ENCODE peak calls at places on chromosomes 2 and 18, in seven cellular contexts. F is right atrium auricular region, D is sigmoid colon, Z is GM23338, R is ovary, V is mesendoderm, K is small intestine. Y is an unnamed sample.

GRCh38 chr2:73762571-73762970 is 17.3 kb downstream of the DUSP11 start:
- DNase-seq in F (no peak), D (no peak), Z (no peak), R (no peak), V (peak; percentile 27), K (no peak), Y (no peak)

GRCh38 chr2:65489269-65489668 is 56.9 kb upstream of the SPRED2 start:
- DNase-seq in F (no peak), D (no peak), Z (no peak), R (no peak), V (no peak), K (peak; percentile 46), Y (no peak)

GRCh38 chr2:159010340-159010739 is 41.9 kb downstream of the TANC1 start:
- DNase-seq in F (no peak), D (no peak), Z (no peak), R (no peak), V (peak; percentile 24), K (no peak), Y (no peak)

GRCh38 chr2:7014201-7014640 is 97.0 kb downstream of the RNF144A start:
- DNase-seq in F (no peak), D (no peak), Z (peak; percentile 54), R (no peak), V (peak; percentile 44), K (peak; percentile 20), Y (peak; percentile 27)

GRCh38 chr2:234548720-234549420 is 52.0 kb upstream of the ARL4C start:
- DNase-seq in F (no peak), D (peak; percentile 70), Z (peak; percentile 84), R (no peak), V (peak; percentile 71), K (no peak), Y (no peak)

GRCh38 chr2:241974851-241975592 is 105.5 kb downstream of the RTP5 start:
- DNase-seq in F (no peak), D (no peak), Z (no peak), R (no peak), V (no peak), K (no peak), Y (no peak)

GRCh38 chr2:239266436-239266770 is 134.4 kb downstream of the HDAC4 start:
- DNase-seq in F (no peak), D (no peak), Z (no peak), R (no peak), V (no peak), K (peak; percentile 73), Y (no peak)

GRCh38 chr2:1740714-1741584 is 3.4 kb downstream of the PXDN start:
- DNase-seq in F (peak; percentile 55), D (peak; percentile 62), Z (no peak), R (peak; percentile 18), V (no peak), K (no peak), Y (no peak)

GRCh38 chr2:105858868-105859693 is 114.4 kb downstream of the NCK2 start:
- DNase-seq in F (no peak), D (no peak), Z (no peak), R (no peak), V (no peak), K (no peak), Y (no peak)

GRCh38 chr2:113124181-113124961 is 3.0 kb upstream of the IL1RN start:
- DNase-seq in F (peak; percentile 55), D (no peak), Z (no peak), R (no peak), V (no peak), K (peak; percentile 37), Y (no peak)

GRCh38 chr2:48738806-48739205 is 16.7 kb downstream of the LHCGR start:
- DNase-seq in F (no peak), D (no peak), Z (no peak), R (no peak), V (no peak), K (no peak), Y (no peak)

GRCh38 chr2:11923935-11924334 is 177.5 kb downstream of the LPIN1 start:
- DNase-seq in F (no peak), D (no peak), Z (no peak), R (no peak), V (no peak), K (no peak), Y (no peak)

GRCh38 chr2:203014456-203015199 is at the start of gene NBEAL1:
- DNase-seq in F (peak; percentile 99), D (peak; percentile 99), Z (peak; percentile 98), R (peak; percentile 99), V (peak; percentile 99), K (peak; percentile 98), Y (peak; percentile 88)

GRCh38 chr18:12657849-12658829 is at the start of gene SPIRE1:
- DNase-seq in F (peak; percentile 68), D (peak; percentile 86), Z (peak; percentile 82), R (peak; percentile 71), V (peak; percentile 76), K (peak; percentile 66), Y (no peak)

DNA sequence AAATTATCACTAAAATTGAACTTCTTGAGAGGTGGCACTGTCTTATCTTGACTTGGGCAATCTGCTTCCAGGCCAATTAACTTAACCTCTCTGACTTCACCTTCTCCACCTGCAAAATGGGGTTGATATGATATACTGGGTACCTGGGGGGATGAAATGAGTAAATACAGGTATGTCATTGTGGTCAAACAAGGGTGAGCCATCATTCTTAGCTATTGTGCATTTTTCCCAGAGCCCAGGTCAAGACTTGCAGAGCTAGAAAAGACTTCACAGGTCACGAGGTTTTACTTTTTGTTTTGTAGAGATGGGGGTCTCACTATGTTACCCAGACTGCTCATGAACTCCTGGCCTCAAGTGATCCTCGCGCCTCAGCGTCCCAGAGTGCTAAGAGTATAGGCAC is 145.0 kb downstream of the PRKCE start:
- DNase-seq in F (no peak), D (no peak), Z (no peak), R (no peak), V (no peak), K (no peak), Y (no peak)
- H3K27me3 ChIP-seq in F (no peaks in the 10 kb centered on the region), D (no peaks in the 10 kb centered on the region), Z (no peaks in the 10 kb centered on the region), R (no peaks in the 10 kb centered on the region), V (no peaks in the 10 kb centered on the region), K (no peaks in the 10 kb centered on the region), Y (no peaks in the 10 kb centered on the region)

GRCh38 chr2:127626917-127627739 is 18.8 kb upstream of the GPR17 start:
- DNase-seq in F (no peak), D (no peak), Z (no peak), R (no peak), V (no peak), K (no peak), Y (no peak)

GRCh38 chr2:127624321-127625145 is 21.4 kb upstream of the GPR17 start:
- DNase-seq in F (no peak), D (peak; percentile 65), Z (no peak), R (no peak), V (no peak), K (no peak), Y (no peak)

GRCh38 chr2:127623388-127624320 is 22.3 kb upstream of the GPR17 start:
- DNase-seq in F (no peak), D (peak; percentile 64), Z (no peak), R (no peak), V (no peak), K (no peak), Y (no peak)

GRCh38 chr2:127626175-127626574 is 19.8 kb upstream of the GPR17 start:
- DNase-seq in F (no peak), D (peak; percentile 63), Z (no peak), R (no peak), V (no peak), K (no peak), Y (no peak)

GRCh38 chr2:127625146-127625943 is 20.6 kb upstream of the GPR17 start:
- DNase-seq in F (no peak), D (peak; percentile 68), Z (no peak), R (no peak), V (no peak), K (no peak), Y (no peak)
- H3K4me3 ChIP-seq in F (no peak overlapping the region), D (no peak overlapping the region), Z (no peak overlapping the region), R (no peak overlapping the region), V (no peak overlapping the region), K (no peak overlapping the region), Y (no peak overlapping the region)

DNA sequence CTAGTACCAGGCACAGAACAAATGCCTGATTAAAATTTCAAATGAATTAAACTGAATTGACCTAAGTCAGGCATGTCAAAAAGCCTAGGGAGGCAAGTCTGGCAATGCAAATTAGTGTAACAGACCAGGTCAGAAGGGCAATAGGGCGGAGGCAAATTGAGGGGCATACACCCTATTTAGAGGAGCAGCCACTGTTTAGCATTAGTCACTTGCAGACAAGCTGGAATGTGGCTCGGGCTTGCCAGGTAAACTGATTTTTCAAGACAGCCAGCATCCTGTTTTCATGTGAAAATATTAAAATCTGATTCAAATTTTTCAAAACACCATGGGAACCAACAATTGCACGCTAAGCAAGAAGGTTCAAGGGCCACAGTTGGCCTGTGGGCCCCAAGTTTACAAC is 160.2 kb downstream of the EN1 start:
- DNase-seq in F (no peak), D (no peak), Z (no peak), R (no peak), V (no peak), K (no peak), Y (no peak)
- H3K36me3 ChIP-seq in F (no peaks in the 10 kb centered on the region), D (no peaks in the 10 kb centered on the region), Z (no peaks in the 10 kb centered on the region), R (no peaks in the 10 kb centered on the region), V (no peaks in the 10 kb centered on the region), K (no peaks in the 10 kb centered on the region), Y (no peaks in the 10 kb centered on the region)

DNA sequence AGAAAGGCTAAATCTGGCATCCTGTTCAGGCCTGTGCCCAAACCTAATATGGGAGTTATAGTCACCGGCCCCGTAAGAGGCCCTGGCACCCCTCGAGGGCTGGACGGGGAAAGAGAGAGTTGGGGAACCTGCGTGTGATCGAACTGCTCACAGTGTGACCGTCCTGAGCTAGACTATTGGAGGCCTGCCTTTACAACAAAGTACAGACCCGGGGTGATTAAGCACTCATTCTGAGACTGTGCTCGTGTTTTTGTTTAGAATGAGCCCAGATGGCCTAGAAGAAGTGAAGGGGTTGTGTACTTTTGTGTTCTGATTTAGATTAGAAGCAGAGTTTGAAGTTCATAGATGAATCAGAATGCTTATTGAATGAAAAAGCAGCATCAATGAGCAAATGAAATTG is 115.3 kb downstream of the ACOXL start:
- DNase-seq in F (no peak), D (no peak), Z (no peak), R (no peak), V (no peak), K (no peak), Y (no peak)
- H3K27me3 ChIP-seq in F (no peaks in the 10 kb centered on the region), D (no peaks in the 10 kb centered on the region), Z (no peaks in the 10 kb centered on the region), R (no peaks in the 10 kb centered on the region), V (no peaks in the 10 kb centered on the region), K (no peaks in the 10 kb centered on the region), Y (no peaks in the 10 kb centered on the region)

DNA sequence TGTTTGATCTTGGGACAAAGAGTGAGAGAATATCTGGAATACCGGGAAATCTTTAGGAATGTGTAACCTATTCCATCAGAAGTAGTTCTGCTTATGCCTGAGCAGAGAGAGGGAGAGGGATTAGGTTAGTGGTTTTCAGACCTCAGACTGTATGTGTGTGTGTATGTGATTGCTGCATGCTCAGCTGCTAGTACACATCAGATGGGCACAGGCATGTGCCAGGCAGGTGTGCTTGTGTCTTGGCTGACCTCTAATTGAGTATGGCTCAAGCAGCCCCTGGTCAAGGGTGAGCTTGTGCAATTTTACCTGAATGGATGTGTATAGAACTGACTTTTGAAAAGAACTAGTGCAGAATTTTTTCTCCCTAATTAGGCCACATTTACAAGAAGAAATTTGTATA is 91.2 kb downstream of the INSIG2 start:
- DNase-seq in F (no peak), D (no peak), Z (no peak), R (no peak), V (no peak), K (no peak), Y (no peak)
- H3K4me3 ChIP-seq in F (no peak overlapping the region), D (no peak overlapping the region), Z (no peak overlapping the region), R (no peak overlapping the region), V (no peak overlapping the region), K (no peak overlapping the region), Y (no peak overlapping the region)